ENCODE peak calls at places on chromosome X, in seven cellular contexts. U is hypothalamus; J is non-pigmented ciliary epithelial cell; G is HFF-Myc; V is anterior cingulate cortex; E is ureter; H is naive thymus-derived CD8-positive, alpha-beta T cell. P is an unnamed sample.

GRCh38 chrX:68829594-68830485 is 1.0 kb downstream of the EFNB1 start:
- DNase-seq in U (no peak), J (no peak), G (no peak), V (no peak), E (peak; percentile 48), H (no peak), P (peak; percentile 33)

GRCh38 chrX:107826286-107827136 is 845 bp downstream of the MID2 start:
- DNase-seq in U (peak; percentile 1), J (no peak), G (no peak), V (peak; percentile 36), E (no peak), H (peak; percentile 37), P (peak; percentile 9)

GRCh38 chrX:100484971-100485370 is 74.9 kb upstream of the PCDH19 start:
- DNase-seq in U (no peak), J (no peak), G (no peak), V (no peak), E (no peak), H (no peak), P (no peak)

GRCh38 chrX:81355436-81355835 is 153.5 kb downstream of the SH3BGRL start:
- DNase-seq in U (no peak), J (no peak), G (no peak), V (no peak), E (no peak), H (no peak), P (peak; percentile 1)

GRCh38 chrX:139106111-139106510 is 394.6 kb upstream of the FGF13 start:
- DNase-seq in U (no peak), J (no peak), G (no peak), V (no peak), E (no peak), H (no peak), P (no peak)

GRCh38 chrX:40040686-40041461 is 56.9 kb downstream of the BCOR start:
- DNase-seq in U (no peak), J (no peak), G (no peak), V (no peak), E (no peak), H (no peak), P (no peak)

GRCh38 chrX:74537011-74537390 is 77.4 kb downstream of the RLIM start:
- DNase-seq in U (no peak), J (no peak), G (no peak), V (no peak), E (no peak), H (no peak), P (no peak)

GRCh38 chrX:80335062-80335830 is 85.0 kb upstream of the TENT5D start:
- DNase-seq in U (no peak), J (no peak), G (no peak), V (no peak), E (peak; percentile 67), H (no peak), P (peak; percentile 55)

GRCh38 chrX:30892591-30892990 is 3.5 kb upstream of the TAB3 start:
- DNase-seq in U (no peak), J (no peak), G (no peak), V (no peak), E (no peak), H (no peak), P (no peak)

GRCh38 chrX:119118780-119119395 is 8.7 kb downstream of the KIAA1210 start:
- DNase-seq in U (peak; percentile 2), J (no peak), G (no peak), V (peak; percentile 0), E (peak; percentile 46), H (peak; percentile 10), P (peak; percentile 22)

GRCh38 chrX:37997096-37997495 is 9.3 kb upstream of the SYTL5 start:
- DNase-seq in U (no peak), J (no peak), G (no peak), V (no peak), E (no peak), H (no peak), P (no peak)

GRCh38 chrX:134365923-134366322 is 94.0 kb upstream of the HPRT1 start:
- DNase-seq in U (no peak), J (no peak), G (no peak), V (no peak), E (no peak), H (no peak), P (peak; percentile 22)

GRCh38 chrX:119602701-119603255 is 3.4 kb downstream of the NKRF start:
- DNase-seq in U (no peak), J (no peak), G (no peak), V (no peak), E (no peak), H (no peak), P (no peak)

GRCh38 chrX:74280759-74281158 is 23.2 kb upstream of the ZCCHC13 start:
- DNase-seq in U (no peak), J (no peak), G (no peak), V (no peak), E (no peak), H (no peak), P (no peak)

GRCh38 chrX:149630681-149631292 is 805 bp downstream of the TMEM185A start:
- DNase-seq in U (no peak), J (no peak), G (no peak), V (no peak), E (no peak), H (no peak), P (peak; percentile 26)